ENCODE peak calls at places on chromosome 1, in eight cellular contexts. N, V, E, M, F, I, X and L are unnamed samples.

GRCh38 chr1:175191654-175192053 is 922 bp downstream of the KIAA0040 start:
- DNase-seq in I (no peak), N (peak), M (no peak), E (peak), F (no peak), X (peak), V (no peak), L (no peak)

GRCh38 chr1:26690576-26691031 is 5.2 kb upstream of the ARID1A start:
- DNase-seq in F (no peak), X (peak), V (no peak), I (no peak), N (peak), E (no peak), M (no peak), L (no peak)

GRCh38 chr1:3070304-3070653 is 1.3 kb downstream of the PRDM16 start:
- DNase-seq in E (no peak), V (no peak), M (no peak), X (no peak), F (no peak), I (no peak), N (no peak), L (no peak)

GRCh38 chr1:235675152-235675890 is 25.7 kb upstream of the GNG4 start:
- DNase-seq in V (no peak), X (peak), E (no peak), M (no peak), N (no peak), I (no peak), F (peak), L (no peak)

GRCh38 chr1:41848216-41848952 is 70.3 kb downstream of the HIVEP3 start:
- DNase-seq in N (no peak), F (no peak), X (no peak), M (no peak), E (no peak), I (no peak), V (no peak), L (no peak)

GRCh38 chr1:179598631-179599030 is 7.0 kb downstream of the TDRD5 start:
- DNase-seq in N (no peak), I (no peak), M (no peak), E (no peak), X (no peak), V (no peak), F (no peak), L (no peak)

GRCh38 chr1:24849653-24850295 is 80.3 kb downstream of the RUNX3 start:
- DNase-seq in F (no peak), M (no peak), V (no peak), N (peak), X (no peak), E (no peak), I (no peak), L (no peak)

GRCh38 chr1:64403331-64403730 is 66.6 kb upstream of the CACHD1 start:
- DNase-seq in F (no peak), I (no peak), V (no peak), E (no peak), X (peak), M (no peak), N (no peak), L (no peak)

GRCh38 chr1:110572751-110573150 is 33.4 kb downstream of the KCNA2 start:
- DNase-seq in E (no peak), F (no peak), I (no peak), M (no peak), N (no peak), V (no peak), X (no peak), L (no peak)

GRCh38 chr1:202047977-202048376 is 37.6 kb downstream of the ELF3 start:
- DNase-seq in E (no peak), I (no peak), V (no peak), F (no peak), X (no peak), M (no peak), N (no peak), L (no peak)

GRCh38 chr1:234613128-234613875 is 3.3 kb upstream of the IRF2BP2 start:
- DNase-seq in V (no peak), X (peak), E (no peak), F (no peak), M (no peak), I (no peak), N (peak), L (no peak)

GRCh38 chr1:58933599-58933926 is 149.7 kb upstream of the JUN start:
- DNase-seq in E (no peak), I (no peak), F (no peak), N (no peak), M (no peak), V (no peak), X (no peak), L (no peak)